ENCODE peak calls at places on chromosomes 7 and 10, in four cellular contexts. One of them, this sample, is unnamed.

GRCh38 chr10:48819806-48820205 is 119.8 kb downstream of the LRRC18 start:
- DNase-seq in IMR-90: no peak
- DNase-seq in lower leg skin: no peak
- DNase-seq in AG04450: no peak
- DNase-seq in this sample: no peak

GRCh38 chr10:110137142-110137545 is 70.3 kb upstream of the MXI1 start:
- DNase-seq in IMR-90: peak; percentile 78
- DNase-seq in lower leg skin: no peak
- DNase-seq in AG04450: peak; percentile 48
- DNase-seq in this sample: peak; percentile 56

GRCh38 chr7:149161241-149161848 is 14.1 kb downstream of the ZNF398 start:
- DNase-seq in IMR-90: peak; percentile 59
- DNase-seq in lower leg skin: no peak
- DNase-seq in AG04450: no peak
- DNase-seq in this sample: no peak

GRCh38 chr7:85184599-85185354 is 2.1 kb downstream of the SEMA3D start:
- DNase-seq in IMR-90: peak; percentile 37
- DNase-seq in lower leg skin: peak; percentile 21
- DNase-seq in AG04450: no peak
- DNase-seq in this sample: peak; percentile 6

GRCh38 chr7:70479153-70480021 is 652.6 kb upstream of the GALNT17 start:
- DNase-seq in IMR-90: no peak
- DNase-seq in lower leg skin: no peak
- DNase-seq in AG04450: no peak
- DNase-seq in this sample: no peak

GRCh38 chr7:26375604-26376207 is 84.0 kb downstream of the SNX10 start:
- DNase-seq in IMR-90: no peak
- DNase-seq in lower leg skin: no peak
- DNase-seq in AG04450: no peak
- DNase-seq in this sample: no peak

GRCh38 chr10:34816067-34817002 is 1.2 kb upstream of the PARD3 start:
- DNase-seq in IMR-90: peak; percentile 30
- DNase-seq in lower leg skin: no peak
- DNase-seq in AG04450: no peak
- DNase-seq in this sample: no peak

GRCh38 chr7:95871078-95871848 is 98.9 kb downstream of the DYNC1I1 start:
- DNase-seq in IMR-90: peak; percentile 45
- DNase-seq in lower leg skin: no peak
- DNase-seq in AG04450: peak; percentile 7
- DNase-seq in this sample: peak; percentile 49

GRCh38 chr7:503046-503574 is 16.5 kb downstream of the PDGFA start:
- DNase-seq in IMR-90: no peak
- DNase-seq in lower leg skin: no peak
- DNase-seq in AG04450: no peak
- DNase-seq in this sample: no peak

GRCh38 chr7:48875300-48875916 is 48.9 kb upstream of the CDC14C start:
- DNase-seq in IMR-90: no peak
- DNase-seq in lower leg skin: peak; percentile 25
- DNase-seq in AG04450: no peak
- DNase-seq in this sample: no peak
- TF ChIP-seq CTCF in IMR-90: peak; percentile 39
- TF ChIP-seq CTCF in lower leg skin: no peak
- TF ChIP-seq CTCF in AG04450: peak; percentile 15
- TF ChIP-seq CTCF in this sample: peak; percentile 22

DNA sequence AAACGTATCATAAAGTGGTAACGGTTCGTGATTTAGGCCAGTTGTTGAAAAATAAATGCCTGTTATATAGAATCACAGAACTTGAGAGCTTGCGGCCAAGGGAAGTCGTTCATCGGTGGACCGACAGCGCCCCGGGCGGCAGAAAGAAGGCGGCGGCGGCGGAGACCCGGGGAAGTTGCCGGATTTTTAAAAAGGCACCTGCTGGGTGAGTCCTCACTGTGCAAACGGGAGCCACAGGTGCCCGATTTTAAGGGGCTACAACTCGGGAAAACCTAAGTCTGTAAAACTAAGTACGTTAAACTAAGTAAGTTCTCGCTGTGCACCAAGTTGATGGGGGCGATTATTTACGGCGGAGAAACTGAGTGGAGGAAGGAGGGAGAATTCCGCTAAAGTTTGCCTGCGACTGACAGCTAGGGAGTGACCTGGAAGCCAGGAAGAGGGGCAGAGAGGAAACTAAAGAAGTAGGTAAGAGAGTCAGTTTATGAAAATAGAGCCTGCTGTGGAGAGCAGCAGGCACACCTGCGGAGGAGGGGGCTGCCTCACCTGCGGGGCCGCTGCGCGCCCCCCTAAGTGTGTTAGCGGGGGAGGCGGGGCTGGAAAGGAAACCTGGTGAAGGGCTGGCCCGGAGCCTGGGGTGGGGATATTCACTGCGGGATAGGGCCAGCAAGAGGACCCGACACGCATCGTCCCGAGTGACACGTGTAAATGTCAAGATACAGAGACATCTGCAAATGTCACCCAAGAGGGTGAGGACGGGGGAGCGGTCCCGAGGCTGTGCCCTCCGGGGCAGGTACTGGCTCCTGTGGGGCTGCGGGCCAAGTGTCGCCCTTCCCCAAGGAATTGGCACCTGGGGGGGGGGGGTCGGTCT is 1.0 kb downstream of the ADAM12 start:
- DNase-seq in IMR-90: peak; percentile 72
- DNase-seq in lower leg skin: peak; percentile 48
- DNase-seq in AG04450: no peak
- DNase-seq in this sample: peak; percentile 24
- TF ChIP-seq CTCF in IMR-90: peak; percentile 93
- TF ChIP-seq CTCF in lower leg skin: no peak
- TF ChIP-seq CTCF in AG04450: peak; percentile 85
- TF ChIP-seq CTCF in this sample: peak; percentile 9

DNA sequence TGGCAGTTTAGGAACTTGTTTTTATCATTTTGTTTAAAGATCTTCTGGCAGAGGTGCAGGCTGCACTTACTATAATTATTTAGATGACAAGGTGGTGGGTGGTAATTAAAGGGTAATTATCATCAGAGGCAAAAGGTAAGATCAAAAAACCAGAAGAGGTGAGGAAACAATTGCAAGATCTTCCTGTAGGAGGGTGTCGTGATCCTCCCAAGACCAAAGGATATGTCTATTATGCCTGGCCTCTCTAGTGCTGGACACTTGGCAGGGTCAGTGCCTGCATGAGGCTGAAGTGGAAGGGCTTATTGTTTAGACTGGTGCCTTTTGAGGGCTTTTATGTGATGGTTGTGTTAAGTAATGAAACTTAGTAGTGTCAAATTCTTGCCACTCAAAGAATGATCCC is 1.8 kb upstream of the WAPL start:
- DNase-seq in IMR-90: peak; percentile 22
- DNase-seq in lower leg skin: no peak
- DNase-seq in AG04450: no peak
- DNase-seq in this sample: no peak
- TF ChIP-seq CTCF in IMR-90: peak; percentile 25
- TF ChIP-seq CTCF in lower leg skin: no peak
- TF ChIP-seq CTCF in AG04450: peak; percentile 21
- TF ChIP-seq CTCF in this sample: peak; percentile 1

GRCh38 chr7:21251166-21251806 is 176.6 kb upstream of the SP4 start:
- DNase-seq in IMR-90: no peak
- DNase-seq in lower leg skin: no peak
- DNase-seq in AG04450: no peak
- DNase-seq in this sample: no peak
- TF ChIP-seq CTCF in IMR-90: no peak
- TF ChIP-seq CTCF in lower leg skin: no peak
- TF ChIP-seq CTCF in AG04450: no peak
- TF ChIP-seq CTCF in this sample: no peak

DNA sequence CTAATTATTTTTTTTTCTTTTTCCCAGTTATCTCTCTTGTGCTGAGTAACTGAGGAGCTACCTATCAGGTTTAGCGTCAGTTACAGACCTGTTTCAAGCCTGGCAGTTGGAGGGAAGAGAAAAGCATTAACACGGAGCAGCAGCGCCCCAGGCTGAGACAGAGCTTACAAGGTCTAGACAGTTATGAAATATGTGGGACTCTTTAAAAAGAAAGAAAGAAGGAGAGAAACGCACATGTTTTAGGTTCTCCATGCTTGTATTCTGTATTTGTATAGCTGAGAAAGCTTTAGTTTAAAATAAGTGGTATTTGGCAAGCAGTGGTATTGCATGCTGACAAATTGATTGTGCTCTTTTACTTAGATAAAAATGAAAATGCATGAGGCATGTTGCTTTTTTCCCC is 157.6 kb downstream of the GRK5 start:
- DNase-seq in IMR-90: peak; percentile 31
- DNase-seq in lower leg skin: no peak
- DNase-seq in AG04450: no peak
- DNase-seq in this sample: no peak
- TF ChIP-seq CTCF in IMR-90: no peak
- TF ChIP-seq CTCF in lower leg skin: no peak
- TF ChIP-seq CTCF in AG04450: peak; percentile 21
- TF ChIP-seq CTCF in this sample: no peak

GRCh38 chr10:90862908-90863514 is 5.2 kb upstream of the HTR7 start:
- DNase-seq in IMR-90: peak; percentile 47
- DNase-seq in lower leg skin: no peak
- DNase-seq in AG04450: no peak
- DNase-seq in this sample: no peak
- TF ChIP-seq CTCF in IMR-90: peak; percentile 89
- TF ChIP-seq CTCF in lower leg skin: no peak
- TF ChIP-seq CTCF in AG04450: peak; percentile 85
- TF ChIP-seq CTCF in this sample: peak; percentile 52

GRCh38 chr7:139753079-139753692 is 24.6 kb downstream of the HIPK2 start:
- DNase-seq in IMR-90: peak; percentile 56
- DNase-seq in lower leg skin: no peak
- DNase-seq in AG04450: no peak
- DNase-seq in this sample: no peak
- TF ChIP-seq CTCF in IMR-90: peak; percentile 7
- TF ChIP-seq CTCF in lower leg skin: no peak
- TF ChIP-seq CTCF in AG04450: peak; percentile 32
- TF ChIP-seq CTCF in this sample: no peak

GRCh38 chr10:69939033-69939432 is 113.6 kb upstream of the MACROH2A2 start:
- DNase-seq in IMR-90: no peak
- DNase-seq in lower leg skin: no peak
- DNase-seq in AG04450: no peak
- DNase-seq in this sample: no peak

GRCh38 chr10:69939481-69939880 is 113.2 kb upstream of the MACROH2A2 start:
- DNase-seq in IMR-90: no peak
- DNase-seq in lower leg skin: no peak
- DNase-seq in AG04450: no peak
- DNase-seq in this sample: no peak

GRCh38 chr10:69938541-69938991 is 114.1 kb upstream of the MACROH2A2 start:
- DNase-seq in IMR-90: no peak
- DNase-seq in lower leg skin: no peak
- DNase-seq in AG04450: no peak
- DNase-seq in this sample: no peak

GRCh38 chr10:69934768-69935167 is 117.9 kb upstream of the MACROH2A2 start:
- DNase-seq in IMR-90: no peak
- DNase-seq in lower leg skin: no peak
- DNase-seq in AG04450: no peak
- DNase-seq in this sample: no peak

DNA sequence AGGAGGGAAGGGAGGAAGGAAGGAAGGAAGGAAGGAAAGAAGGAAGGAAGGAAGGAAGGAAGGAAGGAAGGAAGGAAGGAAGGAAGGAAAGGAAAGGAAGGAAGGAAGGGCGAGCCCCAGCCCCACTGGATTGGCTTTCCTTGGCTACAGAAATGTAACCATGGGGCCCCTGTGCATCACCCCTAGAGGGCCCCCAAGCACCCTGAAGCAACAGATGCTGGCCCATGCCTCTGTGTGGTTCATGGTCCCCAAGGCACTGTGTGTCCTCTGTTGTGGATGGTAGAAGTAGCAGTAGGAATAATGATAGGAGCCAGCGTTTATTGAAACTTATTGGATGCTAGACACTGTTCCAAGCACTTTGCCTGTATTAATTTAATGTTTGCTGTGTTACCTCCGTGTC is 116.6 kb upstream of the MACROH2A2 start:
- DNase-seq in IMR-90: no peak
- DNase-seq in lower leg skin: no peak
- DNase-seq in AG04450: no peak
- DNase-seq in this sample: peak; percentile 51
- TF ChIP-seq CTCF in IMR-90: peak; percentile 32
- TF ChIP-seq CTCF in lower leg skin: no peak
- TF ChIP-seq CTCF in AG04450: peak; percentile 44
- TF ChIP-seq CTCF in this sample: peak; percentile 41